ENCODE peak calls at places on chromosomes 6 and 20, in four cellular contexts. U is NCI-H1092 treated with DMSO at 0.1 percent for 48 hours; Z is stimulated activated CD4-positive, alpha-beta T cell treated with anti-CD3 and anti-CD28 coated beads, Interleukin-4, amount 100 ng/mL, for 24 hours; B is caudate nucleus. P is an unnamed sample.
A peak's percentile ranks its signal among the peaks of the same experiment; 100 is the strongest.

GRCh38 chr6:22236626-22237414 is 60.0 kb downstream of the PRL start:
- DNase-seq in U (no peak), Z (no peak), B (no peak), P (no peak)

GRCh38 chr6:167679137-167679736 is 147.5 kb upstream of the AFDN start:
- DNase-seq in U (no peak), Z (no peak), B (no peak), P (no peak)

GRCh38 chr6:165872811-165873210 is 209.8 kb upstream of the PDE10A start:
- DNase-seq in U (no peak), Z (no peak), B (no peak), P (no peak)

GRCh38 chr6:39520411-39520810 is 197.9 kb upstream of the KCNK16 start:
- DNase-seq in U (no peak), Z (no peak), B (no peak), P (no peak)

GRCh38 chr6:45650527-45651135 is 272.9 kb upstream of the SUPT3H start:
- DNase-seq in U (no peak), Z (no peak), B (no peak), P (no peak)

GRCh38 chr6:72955666-72956065 is 269.6 kb downstream of the KHDC1L start:
- DNase-seq in U (no peak), Z (no peak), B (no peak), P (no peak)

GRCh38 chr6:165858571-165858970 is 195.5 kb upstream of the PDE10A start:
- DNase-seq in U (peak; percentile 13), Z (no peak), B (no peak), P (no peak)

GRCh38 chr6:82893889-82894652 is 171.6 kb downstream of the UBE3D start:
- DNase-seq in U (no peak), Z (no peak), B (no peak), P (no peak)

GRCh38 chr6:4426916-4427315 is 291.5 kb upstream of the ECI2 start:
- DNase-seq in U (no peak), Z (no peak), B (no peak), P (no peak)

GRCh38 chr6:69735029-69735428 is 61.8 kb downstream of the LMBRD1 start:
- DNase-seq in U (no peak), Z (no peak), B (no peak), P (no peak)

GRCh38 chr20:18831830-18832229 is 18.2 kb downstream of the SCP2D1 start:
- DNase-seq in U (no peak), Z (no peak), B (no peak), P (no peak)

GRCh38 chr6:154258064-154258757 is 98.4 kb downstream of the IPCEF1 start:
- DNase-seq in U (no peak), Z (no peak), B (no peak), P (no peak)

GRCh38 chr6:34154668-34155447 is 9.0 kb upstream of the GRM4 start:
- DNase-seq in U (peak; percentile 7), Z (peak; percentile 72), B (peak; percentile 35), P (peak; percentile 59)

GRCh38 chr20:25196701-25197120 is 1.2 kb downstream of the ENTPD6 start:
- DNase-seq in U (peak; percentile 31), Z (peak; percentile 7), B (no peak), P (peak; percentile 59)

GRCh38 chr6:68958327-68958726 is 323.2 kb downstream of the ADGRB3 start:
- DNase-seq in U (peak; percentile 12), Z (no peak), B (no peak), P (no peak)

P was measured in NCI-H510A.